ENCODE peak calls at places on chromosomes 7 and 10, in six cellular contexts. B is SW 1271, S is HEK293T, N is HFF-Myc, V is right lobe of liver, I is MM.1S. T is an unnamed sample.

GRCh38 chr10:6221971-6222751 is 19.4 kb downstream of the PFKFB3 start:
- DNase-seq in N (no peak), I (no peak), V (no peak), S (no peak), B (no peak), T (no peak)

GRCh38 chr10:72729528-72729927 is 37.6 kb downstream of the MCU start:
- DNase-seq in V (no peak), N (no peak), B (no peak), I (peak), S (no peak), T (no peak)

GRCh38 chr7:95811846-95812445 is 39.6 kb downstream of the DYNC1I1 start:
- DNase-seq in B (no peak), V (no peak), N (peak), S (no peak), I (no peak), T (no peak)

GRCh38 chr7:97064972-97065587 is 40.4 kb upstream of the DLX5 start:
- DNase-seq in I (peak), N (peak), V (no peak), S (peak), B (no peak), T (peak)

GRCh38 chr7:27201231-27202017 is 1.5 kb upstream of the HOXA13 start:
- DNase-seq in N (no peak), V (peak), I (no peak), S (no peak), B (no peak), T (no peak)

GRCh38 chr10:29702288-29703164 is 67.8 kb upstream of the SVIL start:
- DNase-seq in V (no peak), I (no peak), B (no peak), S (no peak), N (no peak), T (no peak)

GRCh38 chr7:7913506-7913905 is 55.1 kb upstream of the GLCCI1 start:
- DNase-seq in B (no peak), V (no peak), S (no peak), I (no peak), N (peak), T (no peak)

GRCh38 chr10:43395571-43396060 is 13.4 kb downstream of the HNRNPF start:
- DNase-seq in I (peak), V (peak), B (no peak), N (no peak), S (no peak), T (no peak)

GRCh38 chr7:9250876-9251275 is 817.5 kb downstream of the NXPH1 start:
- DNase-seq in V (no peak), S (no peak), B (no peak), N (no peak), I (no peak), T (no peak)

GRCh38 chr7:80127412-80128150 is 7.0 kb upstream of the GNAI1 start:
- DNase-seq in N (no peak), S (no peak), V (no peak), B (no peak), I (peak), T (no peak)

GRCh38 chr10:19749185-19749729 is 67.0 kb upstream of the PLXDC2 start:
- DNase-seq in B (no peak), V (no peak), S (no peak), N (no peak), I (no peak), T (no peak)

GRCh38 chr10:86087716-86088115 is 278.9 kb downstream of the GRID1 start:
- DNase-seq in I (no peak), V (no peak), S (no peak), B (no peak), N (no peak), T (no peak)

GRCh38 chr10:19952611-19953010 is 136.4 kb downstream of the PLXDC2 start:
- DNase-seq in N (no peak), S (no peak), B (no peak), V (no peak), I (no peak), T (no peak)

GRCh38 chr7:129952164-129952652 is 552 bp downstream of the UBE2H start:
- DNase-seq in B (no peak), V (peak), I (peak), S (no peak), N (no peak), T (no peak)

GRCh38 chr7:135833642-135834041 is 85.0 kb upstream of the FAM180A start:
- DNase-seq in S (no peak), I (no peak), V (no peak), B (no peak), N (no peak), T (no peak)

GRCh38 chr7:101680406-101681145 is 51.5 kb upstream of the MYL10 start:
- DNase-seq in V (no peak), I (no peak), B (no peak), S (no peak), N (no peak), T (no peak)

GRCh38 chr7:31487071-31487470 is 26.8 kb upstream of the ITPRID1 start:
- DNase-seq in N (no peak), S (no peak), V (no peak), B (no peak), I (no peak), T (no peak)

GRCh38 chr7:27655184-27655583 is 7.5 kb downstream of the HIBADH start:
- DNase-seq in I (no peak), V (no peak), S (no peak), B (no peak), N (no peak), T (no peak)

GRCh38 chr10:33937987-33938386 is 603.5 kb upstream of the NRP1 start:
- DNase-seq in I (no peak), N (no peak), B (no peak), S (no peak), V (no peak), T (no peak)

GRCh38 chr10:26650406-26650805 is 47.1 kb upstream of the PDSS1 start:
- DNase-seq in S (no peak), N (no peak), V (no peak), B (no peak), I (no peak), T (no peak)

GRCh38 chr10:46546591-46547330 is 9.7 kb downstream of the GPRIN2 start:
- DNase-seq in I (no peak), V (peak), S (no peak), B (no peak), N (no peak), T (no peak)

GRCh38 chr7:135653285-135654080 is 8.8 kb upstream of the STMP1 start:
- DNase-seq in V (no peak), N (no peak), B (no peak), I (no peak), S (no peak), T (no peak)

GRCh38 chr7:101536668-101537067 is 92.4 kb downstream of the MYL10 start:
- DNase-seq in I (no peak), N (no peak), B (no peak), S (no peak), V (no peak), T (no peak)

GRCh38 chr10:114257488-114257887 is 18.4 kb downstream of the VWA2 start:
- DNase-seq in S (no peak), V (no peak), N (no peak), B (no peak), I (no peak), T (no peak)

GRCh38 chr7:76191783-76192240 is 9.9 kb upstream of the SRRM3 start:
- DNase-seq in S (peak), N (peak), I (no peak), B (peak), V (no peak), T (peak)

GRCh38 chr10:74628136-74628535 is 198.3 kb upstream of the KAT6B start:
- DNase-seq in I (no peak), S (no peak), V (no peak), B (no peak), N (no peak), T (no peak)

GRCh38 chr7:144019457-144019856 is 19.3 kb downstream of the OR6B1 start:
- DNase-seq in S (no peak), N (no peak), B (no peak), I (no peak), V (no peak), T (no peak)

GRCh38 chr7:107592361-107593024 is 12.4 kb downstream of the BCAP29 start:
- DNase-seq in V (no peak), N (peak), S (no peak), I (no peak), B (no peak), T (no peak)

T was measured in CMK.